ENCODE peak calls at places on chromosomes 16 and 17, in four cellular contexts. E, B, N and T are unnamed samples.

GRCh38 chr16:80167657-80168056 is 373.1 kb upstream of the DYNLRB2 start:
- DNase-seq in E (no peak), B (no peak), N (no peak), T (no peak)

GRCh38 chr17:82399030-82399429 is 19.1 kb upstream of the HEXD start:
- DNase-seq in E (peak; percentile 99), B (no peak), N (peak; percentile 29), T (no peak)

GRCh38 chr17:72472116-72472515 is 351.3 kb downstream of the SOX9 start:
- DNase-seq in E (no peak), B (no peak), N (no peak), T (no peak)

GRCh38 chr17:82767041-82767754 is 15.3 kb downstream of the TBCD start:
- DNase-seq in E (peak; percentile 55), B (peak; percentile 67), N (peak; percentile 53), T (no peak)

GRCh38 chr17:59470624-59471297 is 94.6 kb upstream of the DHX40 start:
- DNase-seq in E (no peak), B (no peak), N (no peak), T (no peak)

GRCh38 chr17:76561799-76562268 is 22.0 kb downstream of the PRCD start:
- DNase-seq in E (peak; percentile 49), B (no peak), N (no peak), T (no peak)

GRCh38 chr17:2435181-2435741 is 34.4 kb upstream of the MNT start:
- DNase-seq in E (peak; percentile 48), B (no peak), N (peak; percentile 49), T (no peak)

GRCh38 chr16:3508736-3509135 is 7.9 kb downstream of the CLUAP1 start:
- DNase-seq in E (no peak), B (no peak), N (no peak), T (no peak)

GRCh38 chr17:6448473-6448872 is 4.2 kb downstream of the PIMREG start:
- DNase-seq in E (no peak), B (no peak), N (no peak), T (no peak)

GRCh38 chr17:2484876-2485275 is 26.8 kb downstream of the METTL16 start:
- DNase-seq in E (no peak), B (no peak), N (no peak), T (no peak)

GRCh38 chr16:58960484-58960883 is 226.4 kb upstream of the GOT2 start:
- DNase-seq in E (no peak), B (no peak), N (no peak), T (no peak)

GRCh38 chr17:7034955-7035590 is 742 bp upstream of the SLC16A13 start:
- DNase-seq in E (no peak), B (no peak), N (no peak), T (no peak)

GRCh38 chr17:36496018-36496789 is 9.7 kb downstream of the ZNHIT3 start:
- DNase-seq in E (no peak), B (no peak), N (peak; percentile 25), T (no peak)

GRCh38 chr16:1413684-1414531 is 596 bp downstream of the UNKL start:
- DNase-seq in E (peak; percentile 41), B (peak; percentile 72), N (peak; percentile 15), T (peak; percentile 34)

GRCh38 chr17:82372591-82373452 is 1.3 kb downstream of the UTS2R start:
- DNase-seq in E (no peak), B (no peak), N (no peak), T (no peak)

GRCh38 chr17:4704991-4705390 is 1.1 kb upstream of the PELP1 start:
- DNase-seq in E (no peak), B (no peak), N (no peak), T (no peak)

GRCh38 chr17:41212524-41213169 is 13.8 kb upstream of the KRTAP9-2 start:
- DNase-seq in E (no peak), B (no peak), N (no peak), T (no peak)

GRCh38 chr16:89114159-89114981 is 20.7 kb downstream of the ACSF3 start:
- DNase-seq in E (peak; percentile 9), B (no peak), N (no peak), T (no peak)